ENCODE peak calls at places on chromosomes 12 and 14, in nine cellular contexts. P is effector CD4-positive, alpha-beta T cell; T is T-helper 9 cell; R is GM10248; B is T-helper 2 cell; Z is NCI-H2081; S is PC-3; V is heart right ventricle; O is ELF-1. A is an unnamed sample.

GRCh38 chr12:53102883-53103807 is at the start of gene SOAT2:
- DNase-seq in P (no peak), T (peak; percentile 23), R (no peak), B (no peak), Z (peak; percentile 46), S (no peak), V (no peak), O (no peak), A (no peak)

GRCh38 chr14:67166450-67166853 is 22.8 kb upstream of the GARIN2 start:
- DNase-seq in P (peak; percentile 11), T (peak; percentile 8), R (peak; percentile 26), B (no peak), Z (peak; percentile 6), S (peak; percentile 77), V (peak; percentile 16), O (peak; percentile 32), A (peak; percentile 20)

GRCh38 chr12:131141483-131141882 is 187.8 kb downstream of the ADGRD1 start:
- DNase-seq in P (no peak), T (no peak), R (no peak), B (no peak), Z (no peak), S (no peak), V (no peak), O (peak; percentile 37), A (no peak)

GRCh38 chr12:57759360-57759980 is 4.6 kb downstream of the MARCHF9 start:
- DNase-seq in P (no peak), T (no peak), R (no peak), B (peak; percentile 29), Z (peak; percentile 46), S (peak; percentile 56), V (no peak), O (no peak), A (no peak)

GRCh38 chr14:54652188-54652889 is 85.4 kb downstream of the SAMD4A start:
- DNase-seq in P (no peak), T (no peak), R (no peak), B (no peak), Z (no peak), S (peak; percentile 100), V (peak; percentile 91), O (peak; percentile 89), A (no peak)

GRCh38 chr12:109714141-109714912 is 702 bp downstream of the FAM222A start:
- DNase-seq in P (peak; percentile 42), T (peak; percentile 43), R (peak; percentile 50), B (peak; percentile 46), Z (peak; percentile 54), S (peak; percentile 60), V (peak; percentile 63), O (peak; percentile 88), A (peak; percentile 31)

GRCh38 chr12:26938660-26939185 is 453 bp downstream of the FGFR1OP2 start:
- DNase-seq in P (peak; percentile 16), T (no peak), R (no peak), B (peak; percentile 13), Z (peak; percentile 53), S (peak; percentile 37), V (no peak), O (no peak), A (no peak)

GRCh38 chr12:69610126-69610525 is 581 bp downstream of the LRRC10 start:
- DNase-seq in P (no peak), T (no peak), R (no peak), B (no peak), Z (no peak), S (no peak), V (no peak), O (no peak), A (no peak)

GRCh38 chr14:96264850-96265249 is 8.8 kb downstream of the BDKRB1 start:
- DNase-seq in P (no peak), T (no peak), R (no peak), B (no peak), Z (no peak), S (peak; percentile 32), V (no peak), O (peak; percentile 35), A (no peak)

GRCh38 chr14:67694791-67695393 is 672 bp downstream of the RDH11 start:
- DNase-seq in P (peak; percentile 55), T (peak; percentile 45), R (peak; percentile 90), B (peak; percentile 55), Z (peak; percentile 94), S (peak; percentile 96), V (peak; percentile 41), O (peak; percentile 93), A (peak; percentile 71)

GRCh38 chr12:32768518-32768917 is 12.8 kb upstream of the YARS2 start:
- DNase-seq in P (no peak), T (no peak), R (no peak), B (no peak), Z (no peak), S (no peak), V (no peak), O (no peak), A (no peak)

GRCh38 chr12:17640615-17641014 is 449.4 kb downstream of the RERGL start:
- DNase-seq in P (no peak), T (no peak), R (no peak), B (no peak), Z (no peak), S (no peak), V (no peak), O (no peak), A (no peak)

GRCh38 chr14:93025055-93025454 is 90.7 kb downstream of the ITPK1 start:
- DNase-seq in P (no peak), T (no peak), R (no peak), B (no peak), Z (no peak), S (no peak), V (no peak), O (no peak), A (no peak)

GRCh38 chr12:131818821-131819585 is 9.2 kb upstream of the MMP17 start:
- DNase-seq in P (no peak), T (no peak), R (no peak), B (no peak), Z (no peak), S (no peak), V (no peak), O (no peak), A (no peak)

GRCh38 chr14:90382491-90383125 is 14.2 kb upstream of the CALM1 start:
- DNase-seq in P (peak; percentile 60), T (peak; percentile 49), R (no peak), B (peak; percentile 52), Z (peak; percentile 78), S (peak; percentile 67), V (peak; percentile 73), O (peak; percentile 83), A (peak; percentile 86)

GRCh38 chr14:90511252-90511651 is 114.4 kb downstream of the CALM1 start:
- DNase-seq in P (no peak), T (no peak), R (no peak), B (no peak), Z (no peak), S (no peak), V (no peak), O (no peak), A (no peak)

A was measured in NCI-H1092 treated with DMSO at 0.1 percent for 48 hours.